ENCODE peak calls at places on chromosomes 16 and 17, in six cellular contexts. E, K, F, S, G and U are unnamed samples.
A peak's percentile ranks its signal among the peaks of the same experiment; 100 is the strongest.

GRCh38 chr16:52873997-52874500 is 178.6 kb downstream of the CHD9NB start:
- DNase-seq in E (peak; percentile 52), S (no peak), F (no peak), G (no peak), K (no peak), U (no peak)

GRCh38 chr16:28915181-28915580 is 9.9 kb downstream of the RABEP2 start:
- DNase-seq in K (no peak), G (no peak), S (peak; percentile 41), F (no peak), E (no peak), U (no peak)

GRCh38 chr16:14629612-14629918 is 495 bp downstream of the PARN start:
- DNase-seq in K (peak; percentile 6), E (no peak), F (no peak), S (no peak), G (no peak), U (no peak)

GRCh38 chr17:65013613-65014391 is 42.7 kb downstream of the GNA13 start:
- DNase-seq in G (no peak), K (peak; percentile 76), E (no peak), F (no peak), S (no peak), U (no peak)

GRCh38 chr16:80158766-80159165 is 382.0 kb upstream of the DYNLRB2 start:
- DNase-seq in G (no peak), E (no peak), K (peak; percentile 80), S (peak; percentile 38), F (no peak), U (no peak)

GRCh38 chr16:87936375-87937230 is at the start of gene CA5A:
- DNase-seq in G (no peak), F (no peak), S (no peak), K (no peak), E (no peak), U (no peak)

GRCh38 chr16:1771072-1771863 is at the start of gene NME3:
- DNase-seq in S (peak; percentile 76), K (peak; percentile 66), E (peak; percentile 76), F (peak; percentile 96), G (peak; percentile 60), U (peak; percentile 78)

GRCh38 chr17:12545877-12546513 is 119.7 kb upstream of the MYOCD start:
- DNase-seq in F (no peak), S (peak; percentile 75), K (peak; percentile 67), E (peak; percentile 77), G (peak; percentile 33), U (no peak)

GRCh38 chr17:58534331-58534730 is 19.9 kb upstream of the MTMR4 start:
- DNase-seq in S (no peak), E (no peak), G (no peak), K (no peak), F (no peak), U (no peak)

GRCh38 chr16:4987580-4988374 is 29.6 kb downstream of the SEC14L5 start:
- DNase-seq in G (no peak), K (no peak), F (no peak), S (peak; percentile 33), E (peak; percentile 69), U (no peak)

GRCh38 chr16:7270006-7270405 is 62.6 kb upstream of the RBFOX1 start:
- DNase-seq in K (no peak), F (no peak), S (no peak), G (no peak), E (no peak), U (no peak)

GRCh38 chr17:36877774-36878173 is 59.5 kb upstream of the LHX1 start:
- DNase-seq in G (no peak), S (no peak), F (no peak), E (no peak), K (peak; percentile 92), U (no peak)

GRCh38 chr16:80047796-80048649 is 447.5 kb upstream of the MAF start:
- DNase-seq in E (no peak), G (no peak), F (no peak), S (no peak), K (no peak), U (no peak)

GRCh38 chr16:29779474-29779873 is 1.4 kb downstream of the ZG16 start:
- DNase-seq in K (peak; percentile 18), E (peak; percentile 41), S (peak; percentile 51), F (no peak), G (no peak), U (peak; percentile 37)

GRCh38 chr17:67016039-67016762 is 28.2 kb upstream of the CACNG1 start:
- DNase-seq in G (no peak), S (no peak), F (no peak), K (no peak), E (peak; percentile 95), U (no peak)

GRCh38 chr17:81393684-81394376 is 1.4 kb upstream of the BAHCC1 start:
- DNase-seq in E (peak; percentile 100), G (peak; percentile 100), S (peak; percentile 100), K (peak; percentile 100), F (peak; percentile 100), U (peak; percentile 100)

GRCh38 chr17:1636732-1637285 is 8.2 kb upstream of the SLC43A2 start:
- DNase-seq in F (no peak), G (no peak), K (no peak), E (no peak), S (no peak), U (no peak)

GRCh38 chr17:1638171-1638583 is 7.4 kb downstream of the SCARF1 start:
- DNase-seq in G (no peak), S (no peak), K (no peak), E (no peak), F (no peak), U (no peak)

GRCh38 chr17:1639549-1639948 is 6.0 kb downstream of the SCARF1 start:
- DNase-seq in S (peak; percentile 60), K (no peak), G (no peak), F (no peak), E (no peak), U (no peak)

GRCh38 chr17:1640329-1641064 is 5.0 kb downstream of the SCARF1 start:
- DNase-seq in K (no peak), S (no peak), E (no peak), F (no peak), G (no peak), U (no peak)

DNA sequence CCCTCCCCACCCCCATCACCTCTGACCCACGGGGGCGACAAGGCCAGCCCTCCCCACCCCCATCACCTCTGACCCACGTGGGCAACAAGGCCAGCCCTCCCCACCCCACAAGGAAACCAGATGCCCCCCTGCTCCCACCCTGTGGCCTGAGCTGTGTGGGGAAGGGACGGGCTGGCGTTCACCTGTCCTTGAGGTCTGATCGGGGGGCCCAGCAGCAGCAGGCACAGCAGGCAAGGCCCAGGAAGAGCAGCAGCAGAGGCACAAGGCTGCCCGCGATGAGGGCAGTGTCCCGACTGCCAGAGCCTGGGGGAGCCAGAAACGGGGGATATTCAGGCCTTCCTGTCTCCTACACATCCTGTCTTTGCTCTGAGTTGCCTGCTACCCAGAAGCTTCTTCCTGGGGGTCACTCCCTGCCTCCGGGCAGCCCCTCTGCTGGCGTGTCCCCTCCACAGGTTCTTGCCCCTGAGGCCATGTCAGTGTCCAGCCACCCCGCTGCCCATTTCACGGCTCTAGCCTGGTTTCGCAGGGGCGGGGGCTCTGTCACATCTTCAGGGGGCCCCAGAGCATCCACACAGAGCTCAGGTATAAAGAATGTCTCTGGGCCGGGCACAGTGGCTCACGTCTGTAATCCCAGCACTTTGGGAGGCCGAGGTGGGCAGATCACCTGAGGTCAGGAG is 6.8 kb downstream of the SCARF1 start:
- DNase-seq in G (no peak), K (no peak), F (no peak), E (no peak), S (no peak), U (no peak)
- TF ChIP-seq CTCF in G (no peak), K (no peak), F (no peak), E (no peak), S (no peak), U (no peak)

GRCh38 chr17:9268546-9268945 is 247.2 kb downstream of the NTN1 start:
- DNase-seq in S (no peak), K (no peak), F (no peak), E (no peak), G (no peak), U (no peak)

GRCh38 chr17:9266769-9267168 is 245.5 kb downstream of the NTN1 start:
- DNase-seq in E (no peak), F (no peak), K (no peak), S (no peak), G (no peak), U (no peak)

GRCh38 chr17:9269350-9270035 is 248.2 kb downstream of the NTN1 start:
- DNase-seq in K (no peak), S (no peak), G (no peak), E (no peak), F (no peak), U (no peak)

GRCh38 chr17:9270921-9271320 is 249.6 kb downstream of the NTN1 start:
- DNase-seq in S (no peak), K (no peak), G (no peak), F (no peak), E (no peak), U (no peak)

DNA sequence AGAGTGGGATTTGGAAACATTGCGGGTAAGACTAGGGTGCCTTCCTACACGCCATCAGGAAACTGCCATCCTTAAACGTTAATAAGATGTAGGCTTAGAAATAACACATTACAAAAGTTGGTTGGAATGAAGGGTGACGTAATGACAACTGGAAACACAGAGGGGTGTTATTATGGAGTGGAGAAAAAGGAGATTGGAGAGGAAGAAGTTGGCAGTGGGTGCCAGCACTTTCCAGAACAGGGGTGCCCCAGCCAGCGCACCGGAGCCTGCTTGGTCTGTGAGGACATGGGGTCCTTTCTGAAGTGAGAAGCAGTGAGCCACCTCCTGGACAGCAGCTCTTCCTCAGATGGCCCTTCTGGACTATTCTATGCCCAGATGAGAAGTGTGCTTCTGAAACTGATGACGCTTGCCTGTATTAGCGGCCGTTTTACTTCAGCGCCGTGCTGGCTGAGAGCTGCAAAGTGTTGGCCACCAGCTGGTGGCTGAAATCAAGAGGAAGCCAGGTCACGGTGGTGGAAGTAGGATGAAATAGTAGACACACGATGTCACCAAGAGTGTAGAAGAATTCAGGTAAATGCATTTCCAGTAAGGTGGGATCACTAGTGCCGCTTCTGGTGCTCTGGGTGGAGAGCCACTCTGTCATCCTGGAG is 244.8 kb downstream of the NTN1 start:
- DNase-seq in K (no peak), S (no peak), E (no peak), G (no peak), F (no peak), U (no peak)
- TF ChIP-seq CTCF in K (no peak), S (no peak), E (no peak), G (no peak), F (no peak), U (no peak)

GRCh38 chr16:13543850-13544249 is 376.1 kb upstream of the ERCC4 start:
- DNase-seq in S (no peak), K (no peak), E (no peak), G (no peak), F (no peak), U (no peak)

GRCh38 chr16:13540771-13541170 is 379.2 kb upstream of the ERCC4 start:
- DNase-seq in G (no peak), S (no peak), K (no peak), E (no peak), F (no peak), U (no peak)

DNA sequence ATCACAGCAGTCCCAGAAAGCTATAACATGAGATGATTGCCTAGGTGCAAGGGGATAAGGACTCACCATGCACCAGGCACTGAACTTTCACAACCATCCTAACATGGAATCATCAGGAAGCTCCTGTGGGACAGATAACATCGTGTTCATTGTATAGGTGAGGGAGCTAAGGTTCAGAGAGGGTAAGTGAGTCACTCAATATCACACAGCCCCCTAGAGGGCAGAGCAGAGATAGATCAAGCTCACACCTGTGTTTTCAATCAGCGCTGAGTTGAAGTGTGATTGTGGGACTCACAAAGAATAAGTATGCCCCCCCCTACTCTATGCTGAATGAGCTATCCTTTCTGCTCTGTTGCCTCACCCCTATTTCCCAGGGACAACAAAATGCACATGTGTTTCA is 377.7 kb upstream of the ERCC4 start:
- DNase-seq in S (no peak), K (no peak), E (no peak), G (no peak), F (no peak), U (no peak)
- TF ChIP-seq CTCF in S (no peak), K (no peak), E (no peak), G (no peak), F (no peak), U (no peak)

GRCh38 chr17:74212913-74213791 is at the start of gene TTYH2:
- DNase-seq in S (peak; percentile 77), G (peak; percentile 66), K (peak; percentile 87), E (peak; percentile 94), F (peak; percentile 97), U (peak; percentile 81)
- TF ChIP-seq CTCF in S (peak; percentile 18), G (peak; percentile 52), K (peak; percentile 18), E (peak; percentile 54), F (no peak), U (no peak)